ENCODE peak calls at places on chromosomes 1 and 21, in six cellular contexts. N is Calu3, R is GM23338, M is right lobe of liver, H is heart left ventricle, X is MM.1S. I is an unnamed sample.
A peak's percentile ranks its signal among the peaks of the same experiment; 100 is the strongest.

GRCh38 chr1:48916121-48917069 is 139.7 kb upstream of the BEND5 start:
- DNase-seq in H (no peak), N (peak; percentile 53), R (peak; percentile 84), X (peak; percentile 45), M (no peak), I (peak; percentile 45)

GRCh38 chr1:22628698-22629444 is 7.6 kb upstream of the C1QA start:
- DNase-seq in H (no peak), X (no peak), N (no peak), R (peak; percentile 28), M (no peak), I (no peak)

GRCh38 chr1:9668080-9668479 is 16.5 kb downstream of the PIK3CD start:
- DNase-seq in X (no peak), M (no peak), H (no peak), N (no peak), R (no peak), I (no peak)

GRCh38 chr1:151728151-151728711 is 6.9 kb downstream of the RIIAD1 start:
- DNase-seq in H (no peak), X (no peak), R (peak; percentile 72), M (no peak), N (no peak), I (no peak)

GRCh38 chr21:34126691-34127090 is 53.3 kb downstream of the MRPS6 start:
- DNase-seq in M (no peak), X (no peak), N (no peak), R (no peak), H (no peak), I (no peak)

GRCh38 chr1:27594542-27595510 is 9.1 kb downstream of the AHDC1 start:
- DNase-seq in M (no peak), X (no peak), N (no peak), R (no peak), H (no peak), I (no peak)

GRCh38 chr21:45739218-45740087 is 95.9 kb downstream of the PCBP3 start:
- DNase-seq in X (no peak), N (no peak), H (no peak), R (no peak), M (no peak), I (no peak)

GRCh38 chr1:209485167-209485566 is 98.3 kb upstream of the CAMK1G start:
- DNase-seq in H (peak; percentile 30), R (no peak), M (no peak), N (no peak), X (no peak), I (no peak)

GRCh38 chr1:41627491-41628280 is 143.2 kb upstream of the EDN2 start:
- DNase-seq in R (no peak), N (no peak), X (no peak), M (no peak), H (no peak), I (no peak)

GRCh38 chr1:44723496-44724407 is 7.2 kb downstream of the RNU5D-1 start:
- DNase-seq in R (no peak), H (no peak), N (no peak), M (no peak), X (peak; percentile 23), I (no peak)

GRCh38 chr1:231420959-231421615 is 1.0 kb downstream of the EGLN1 start:
- DNase-seq in M (peak; percentile 84), H (peak; percentile 52), R (peak; percentile 53), N (peak; percentile 40), X (peak; percentile 54), I (peak; percentile 58)

GRCh38 chr1:66840929-66841328 is 39.9 kb upstream of the INSL5 start:
- DNase-seq in R (no peak), X (no peak), H (no peak), M (no peak), N (no peak), I (no peak)

GRCh38 chr1:65393928-65394327 is 26.5 kb upstream of the LEPR start:
- DNase-seq in N (no peak), X (no peak), R (no peak), M (no peak), H (no peak), I (no peak)

GRCh38 chr1:83761084-83761760 is 237.7 kb downstream of the TTLL7 start:
- DNase-seq in N (no peak), H (no peak), X (peak; percentile 27), R (no peak), M (no peak), I (no peak)

GRCh38 chr1:61301824-61302652 is 219.7 kb downstream of the NFIA start:
- DNase-seq in X (no peak), N (no peak), M (no peak), H (no peak), R (no peak), I (no peak)

GRCh38 chr1:6198646-6199297 is 623 bp downstream of the RPL22 start:
- DNase-seq in R (no peak), M (no peak), H (no peak), N (no peak), X (peak; percentile 41), I (peak; percentile 48)

GRCh38 chr1:214551052-214551435 is 358 bp downstream of the PTPN14 start:
- DNase-seq in M (peak; percentile 63), N (peak; percentile 61), R (peak; percentile 48), H (peak; percentile 74), X (no peak), I (peak; percentile 67)

GRCh38 chr1:16289959-16290358 is 53.0 kb upstream of the CPLANE2 start:
- DNase-seq in X (no peak), N (no peak), H (no peak), R (peak; percentile 17), M (no peak), I (no peak)

GRCh38 chr1:110483308-110483685 is 32.3 kb downstream of the PROK1 start:
- DNase-seq in N (no peak), M (no peak), H (no peak), R (no peak), X (no peak), I (no peak)

GRCh38 chr1:107153033-107153432 is 12.2 kb downstream of the NTNG1 start:
- DNase-seq in H (no peak), M (no peak), N (peak; percentile 17), R (peak; percentile 15), X (peak; percentile 63), I (no peak)
- TF ChIP-seq CTCF in H (no peak), M (no peak), N (no peak), R (peak; percentile 58), X (peak; percentile 34), I (no peak)

DNA sequence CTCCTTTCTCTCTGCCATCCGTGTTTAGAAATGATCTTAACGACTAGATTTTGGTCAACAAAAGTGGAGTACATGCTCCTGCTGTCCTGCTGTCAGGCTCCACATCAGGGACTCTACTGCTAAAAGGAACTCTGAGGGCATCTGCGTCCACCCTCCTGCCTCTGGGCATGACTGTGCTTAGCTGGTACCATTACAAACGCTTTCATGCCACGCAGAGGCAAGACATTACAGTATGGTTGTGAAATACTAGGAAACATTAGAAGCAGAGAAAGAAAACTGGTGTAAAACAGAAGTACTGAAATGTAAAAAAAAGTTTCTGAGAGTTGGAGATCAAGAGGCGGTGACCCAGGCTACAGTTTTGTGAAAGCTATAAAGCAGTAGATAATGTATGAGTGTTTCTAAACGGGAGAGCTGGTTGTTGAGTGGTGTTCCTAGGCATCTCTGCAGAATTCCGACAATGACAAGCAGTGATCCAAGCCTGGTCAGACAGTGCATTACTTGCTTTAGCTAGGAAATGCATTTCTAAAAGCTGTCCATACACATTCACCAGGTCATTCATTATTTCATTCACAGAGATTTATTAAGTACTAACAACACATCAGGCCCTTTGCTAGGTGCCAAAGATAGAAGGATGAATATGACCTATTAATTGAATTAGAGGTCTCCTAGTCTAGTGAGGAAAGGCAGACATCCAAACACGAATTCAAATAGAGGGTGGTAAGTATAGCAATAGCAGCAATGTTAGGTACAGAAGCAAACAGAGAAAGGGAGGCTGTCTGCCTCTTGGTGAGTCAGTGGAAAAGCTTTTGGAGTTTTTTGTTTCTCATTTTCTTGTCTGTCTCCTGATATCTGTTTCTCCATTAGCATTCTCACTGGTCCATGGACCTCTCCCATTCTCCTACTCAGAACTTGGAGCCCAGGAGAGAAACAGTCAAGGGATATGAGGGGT is 401.9 kb downstream of the LMO4 start:
- DNase-seq in M (no peak), X (no peak), R (no peak), H (no peak), N (no peak), I (no peak)
- TF ChIP-seq CTCF in M (no peak), X (no peak), R (no peak), H (no peak), N (no peak), I (no peak)

DNA sequence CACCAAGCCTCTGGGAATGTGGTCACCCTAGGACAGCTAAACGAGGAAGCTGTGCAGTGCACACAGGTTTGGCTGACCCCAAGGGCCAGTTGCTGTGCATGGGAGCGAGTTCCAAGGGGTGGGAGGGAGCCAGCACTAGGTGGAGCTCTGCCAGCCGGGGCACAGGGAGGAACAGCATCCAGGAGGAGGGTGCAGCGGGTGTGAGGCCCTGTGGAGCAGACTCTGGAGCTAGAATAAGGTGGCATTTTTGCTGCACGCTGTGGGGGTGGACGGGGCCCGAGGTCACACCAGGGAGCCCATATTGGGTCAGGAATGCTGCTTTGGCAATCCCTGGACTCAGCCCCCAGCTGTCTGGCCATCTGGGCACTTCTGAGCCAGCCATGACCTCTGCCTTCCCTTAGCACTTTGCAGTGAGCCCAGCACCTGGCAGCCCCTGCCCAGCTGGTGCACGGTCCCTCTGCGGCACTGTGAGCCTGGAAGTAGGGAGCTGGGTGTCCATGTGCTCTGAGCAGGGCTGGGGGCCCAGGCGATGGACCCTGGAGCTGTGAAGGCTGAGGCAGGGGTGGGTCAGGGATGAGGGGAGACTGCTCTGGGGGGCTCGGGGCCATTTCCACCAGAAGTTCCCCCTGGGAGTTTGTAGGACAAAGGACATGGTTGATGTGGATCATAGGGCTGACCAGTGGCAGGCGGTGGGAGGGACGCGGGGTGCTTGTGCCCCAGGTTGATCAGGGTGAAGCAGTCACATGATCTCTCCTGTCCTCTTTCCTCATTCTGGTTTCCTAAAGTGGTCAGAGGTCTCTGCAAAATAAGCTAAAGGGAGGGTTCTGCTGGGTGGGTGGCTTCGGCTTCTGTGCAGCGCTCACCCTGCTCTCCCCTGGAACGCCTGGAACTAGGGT is 8.9 kb downstream of the PDXK start:
- DNase-seq in R (no peak), H (peak; percentile 57), M (peak; percentile 93), X (no peak), N (peak; percentile 69), I (peak; percentile 85)
- TF ChIP-seq CTCF in R (peak; percentile 60), H (no peak), M (no peak), X (no peak), N (no peak), I (no peak)

GRCh38 chr1:225437710-225438437 is 10.0 kb upstream of the LBR start:
- DNase-seq in M (no peak), N (peak; percentile 48), X (no peak), R (peak; percentile 61), H (no peak), I (no peak)
- TF ChIP-seq CTCF in M (peak; percentile 34), N (no peak), X (peak; percentile 51), R (peak; percentile 77), H (no peak), I (no peak)